ENCODE peak calls at places on chromosome 19, in nine cellular contexts. P is endodermal cell, X is astrocyte, D is colonic mucosa, I is keratinocyte, N is H1, Z is fibroblast of lung, A is neuronal stem cell, F is SK-N-SH. G is an unnamed sample.

GRCh38 chr19:28456264-28456663 is 756.7 kb downstream of the UQCRFS1 start:
- DNase-seq in D (no peak), A (no peak), F (no peak), I (no peak), X (no peak), P (no peak), N (no peak), Z (no peak), G (no peak)

GRCh38 chr19:281992-282391 is 9.2 kb downstream of the PLPP2 start:
- DNase-seq in I (no peak), A (no peak), X (no peak), Z (no peak), N (peak; percentile 47), D (no peak), P (peak; percentile 48), F (no peak), G (no peak)

GRCh38 chr19:9323557-9323918 is 441 bp upstream of the ZNF559 start:
- DNase-seq in X (peak; percentile 80), I (peak; percentile 46), P (no peak), F (peak; percentile 66), A (no peak), D (peak; percentile 72), N (no peak), Z (peak; percentile 90), G (peak; percentile 64)

GRCh38 chr19:40241809-40242384 is 15.4 kb upstream of the CCNP start:
- DNase-seq in A (no peak), N (no peak), P (no peak), Z (peak; percentile 9), I (no peak), X (peak; percentile 70), F (no peak), D (no peak), G (no peak)

GRCh38 chr19:16143399-16144215 is at the start of gene HSH2D:
- DNase-seq in I (no peak), A (no peak), X (no peak), F (no peak), P (peak; percentile 87), Z (no peak), N (peak; percentile 59), D (peak; percentile 92), G (no peak)

GRCh38 chr19:5718579-5719273 is 1.2 kb downstream of the LONP1 start:
- DNase-seq in I (peak; percentile 50), D (no peak), X (peak; percentile 80), P (no peak), A (no peak), F (no peak), N (no peak), Z (peak; percentile 92), G (peak; percentile 90)

GRCh38 chr19:934865-935422 is 9.1 kb downstream of the ARID3A start:
- DNase-seq in P (no peak), A (no peak), I (no peak), F (peak; percentile 85), N (no peak), D (peak; percentile 88), Z (peak; percentile 82), X (peak; percentile 57), G (no peak)

GRCh38 chr19:45955905-45956608 is 17.6 kb downstream of the NOVA2 start:
- DNase-seq in N (no peak), Z (no peak), I (no peak), X (peak; percentile 89), A (no peak), F (peak; percentile 56), P (peak; percentile 62), D (no peak), G (no peak)

GRCh38 chr19:10552596-10553053 is 8.9 kb downstream of the ATG4D start:
- DNase-seq in D (peak; percentile 30), P (peak; percentile 91), X (no peak), A (no peak), Z (peak; percentile 17), F (peak; percentile 75), N (peak; percentile 85), I (no peak), G (peak; percentile 22)

GRCh38 chr19:46718157-46718933 is 1.4 kb upstream of the PRKD2 start:
- DNase-seq in D (peak; percentile 63), P (peak; percentile 60), I (no peak), N (peak; percentile 61), A (no peak), X (no peak), F (no peak), Z (no peak), G (peak; percentile 17)

GRCh38 chr19:28519950-28520861 is 692.7 kb downstream of the UQCRFS1 start:
- DNase-seq in A (no peak), D (no peak), F (no peak), N (peak; percentile 41), Z (no peak), P (no peak), I (no peak), X (peak; percentile 53), G (no peak)

GRCh38 chr19:2540251-2540645 is 64.3 kb downstream of the GADD45B start:
- DNase-seq in A (no peak), X (no peak), N (no peak), F (no peak), I (no peak), P (no peak), D (no peak), Z (no peak), G (no peak)

GRCh38 chr19:2543463-2544442 is 67.8 kb downstream of the GADD45B start:
- DNase-seq in X (peak; percentile 98), Z (peak; percentile 98), A (peak; percentile 89), N (peak; percentile 84), P (peak; percentile 97), I (peak; percentile 71), D (peak; percentile 88), F (peak; percentile 91), G (peak; percentile 98)

GRCh38 chr19:2544576-2545415 is 68.9 kb downstream of the GADD45B start:
- DNase-seq in I (no peak), F (no peak), D (no peak), N (no peak), A (no peak), Z (no peak), X (no peak), P (no peak), G (no peak)

GRCh38 chr19:2540646-2541454 is 64.9 kb downstream of the GADD45B start:
- DNase-seq in F (no peak), A (peak; percentile 93), P (peak; percentile 99), X (peak; percentile 98), Z (peak; percentile 92), N (peak; percentile 90), D (peak; percentile 72), I (peak; percentile 85), G (peak; percentile 97)

DNA sequence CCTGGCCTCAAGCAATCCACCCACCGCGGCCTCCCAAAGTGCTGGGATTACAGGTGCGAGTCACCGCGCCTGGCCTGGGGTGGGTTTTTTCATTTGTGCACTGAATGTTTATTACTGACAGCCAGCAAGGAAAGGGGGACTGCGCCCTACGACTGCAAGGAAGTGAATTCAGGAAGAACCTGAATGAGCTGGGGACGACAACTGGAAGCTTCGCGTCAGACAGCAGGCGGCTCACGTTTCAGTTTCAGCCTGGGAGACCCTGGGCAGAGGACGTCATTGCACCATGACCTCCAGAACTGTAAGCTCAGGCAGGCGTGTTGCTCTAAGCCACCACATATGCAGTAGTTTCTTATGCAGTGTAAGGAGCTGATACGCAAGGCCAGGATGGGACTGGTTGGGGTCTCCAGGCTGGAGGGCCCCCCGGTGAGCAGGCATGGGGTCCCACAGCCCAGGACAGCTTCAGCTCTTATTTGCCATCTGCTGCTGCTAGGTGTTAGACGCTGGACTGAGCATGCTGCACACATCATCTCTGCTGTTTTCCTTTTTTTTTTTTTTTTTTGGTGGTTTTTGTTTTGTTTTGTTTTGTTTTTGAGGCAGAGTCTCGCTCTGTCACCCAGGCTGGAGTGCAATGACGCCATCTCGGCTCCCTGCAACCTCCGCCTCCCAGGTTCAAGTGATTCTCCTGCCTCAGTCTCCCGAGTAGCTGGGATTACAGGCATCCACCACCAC is 66.6 kb downstream of the GADD45B start:
- DNase-seq in I (no peak), P (peak; percentile 72), N (no peak), X (peak; percentile 50), Z (peak; percentile 79), A (no peak), D (no peak), F (no peak), G (no peak)
- H3K9ac ChIP-seq in I (no peak overlapping the region), P (no peak overlapping the region), N (no peak overlapping the region), X (peak overlapping the region; percentile 59), Z (peak overlapping the region; percentile 14), A (no peak overlapping the region), D (no peak overlapping the region), F (peak overlapping the region; percentile 58), G (peak overlapping the region; percentile 92)

GRCh38 chr19:50657672-50658437 is 8.6 kb downstream of the C19orf81 start:
- DNase-seq in F (peak; percentile 94), Z (peak; percentile 86), D (peak; percentile 55), P (peak; percentile 100), I (peak; percentile 42), X (peak; percentile 70), N (peak; percentile 99), A (peak; percentile 100), G (peak; percentile 96)
- H3K4me3 ChIP-seq in F (peak overlapping the region; percentile 62), Z (peak overlapping the region; percentile 10), D (no peak overlapping the region), P (peak overlapping the region; percentile 88), I (no peak overlapping the region), X (no peak overlapping the region), N (peak overlapping the region; percentile 86), A (peak overlapping the region; percentile 67), G (peak overlapping the region; percentile 68)

GRCh38 chr19:4186087-4186993 is 3.9 kb downstream of the ANKRD24 start:
- DNase-seq in F (peak; percentile 90), A (peak; percentile 83), P (peak; percentile 98), Z (peak; percentile 68), I (no peak), D (peak; percentile 95), X (peak; percentile 15), N (peak; percentile 99), G (peak; percentile 87)
- H3K36me3 ChIP-seq in F (no peaks in the 10 kb centered on the region), A (no peaks in the 10 kb centered on the region), P (no peaks in the 10 kb centered on the region), Z (no peaks in the 10 kb centered on the region), I (no peaks in the 10 kb centered on the region), D (no peaks in the 10 kb centered on the region), X (no peaks in the 10 kb centered on the region), N (no peaks in the 10 kb centered on the region), G (no peaks in the 10 kb centered on the region)

GRCh38 chr19:49120868-49121267 is 1.5 kb downstream of the PPFIA3 start:
- DNase-seq in F (no peak), Z (no peak), A (no peak), N (no peak), D (no peak), X (no peak), P (no peak), I (no peak), G (no peak)
- H3K9ac ChIP-seq in F (no peak overlapping the region), Z (no peak overlapping the region), A (no peak overlapping the region), N (no peak overlapping the region), D (no peak overlapping the region), X (no peak overlapping the region), P (no peak overlapping the region), I (no peak overlapping the region), G (no peak overlapping the region)

DNA sequence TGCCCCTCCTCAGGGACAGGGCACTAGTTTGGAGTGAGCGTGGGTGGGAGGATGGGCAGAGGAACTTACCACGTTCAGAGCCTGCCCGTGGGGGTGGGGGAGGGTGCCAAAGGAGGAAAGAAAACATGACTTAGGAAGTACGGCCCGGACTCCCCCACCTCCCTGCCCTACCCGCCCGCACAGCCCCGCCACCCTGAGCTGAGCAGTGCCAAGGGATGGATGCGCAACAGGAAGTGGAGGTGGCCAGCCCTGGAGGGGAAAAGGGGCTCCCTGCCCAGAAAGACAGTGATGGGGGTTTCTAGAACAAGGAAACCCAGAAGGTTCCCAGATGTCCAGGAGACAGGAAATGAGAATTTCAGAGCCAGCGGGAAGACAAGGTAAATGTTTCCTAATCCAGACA is 6.3 kb downstream of the TEAD2 start:
- DNase-seq in A (no peak), N (no peak), F (no peak), P (no peak), X (no peak), Z (no peak), D (no peak), I (no peak), G (no peak)
- H3K4me3 ChIP-seq in A (no peak overlapping the region), N (no peak overlapping the region), F (no peak overlapping the region), P (no peak overlapping the region), X (no peak overlapping the region), Z (no peak overlapping the region), D (no peak overlapping the region), I (no peak overlapping the region), G (no peak overlapping the region)

GRCh38 chr19:7841751-7842660 is 12.0 kb downstream of the EVI5L start:
- DNase-seq in Z (no peak), I (no peak), P (no peak), X (no peak), N (no peak), A (no peak), F (no peak), D (no peak), G (no peak)
- H3K36me3 ChIP-seq in Z (no peaks in the 10 kb centered on the region), I (no peaks in the 10 kb centered on the region), P (no peaks in the 10 kb centered on the region), X (no peaks in the 10 kb centered on the region), N (no peaks in the 10 kb centered on the region), A (no peaks in the 10 kb centered on the region), F (no peaks in the 10 kb centered on the region), D (no peaks in the 10 kb centered on the region), G (no peaks in the 10 kb centered on the region)